ENCODE peak calls at places on chromosomes 6 and 20, in four cellular contexts. Y is A549, F is HepG2, K is K562. S is an unnamed sample.

GRCh38 chr6:7479801-7480266 is 61.6 kb upstream of the DSP start:
- DNase-seq in Y (peak; percentile 51), F (no peak), K (peak; percentile 21), S (no peak)

GRCh38 chr20:53660078-53660909 is 66.7 kb upstream of the ZNF217 start:
- DNase-seq in Y (peak; percentile 36), F (no peak), K (no peak), S (peak; percentile 23)

GRCh38 chr6:38364775-38365174 is 275.0 kb downstream of the BTBD9 start:
- DNase-seq in Y (no peak), F (no peak), K (no peak), S (no peak)

GRCh38 chr20:10225439-10226080 is 6.9 kb downstream of the SNAP25 start:
- DNase-seq in Y (peak; percentile 33), F (peak; percentile 54), K (peak; percentile 31), S (no peak)

GRCh38 chr6:85008311-85009015 is 244.1 kb upstream of the TBX18 start:
- DNase-seq in Y (no peak), F (no peak), K (no peak), S (no peak)

GRCh38 chr6:8481727-8482126 is 46.4 kb upstream of the SLC35B3 start:
- DNase-seq in Y (no peak), F (no peak), K (peak; percentile 3), S (no peak)

GRCh38 chr6:157335829-157336228 is 12.5 kb upstream of the TMEM242 start:
- DNase-seq in Y (no peak), F (no peak), K (peak; percentile 80), S (no peak)

GRCh38 chr20:36497856-36498255 is 43.5 kb upstream of the MYL9 start:
- DNase-seq in Y (no peak), F (no peak), K (no peak), S (no peak)

GRCh38 chr6:4178737-4179333 is 43.5 kb upstream of the ECI2 start:
- DNase-seq in Y (no peak), F (no peak), K (peak; percentile 35), S (no peak)

GRCh38 chr6:131811510-131811909 is 3.7 kb downstream of the ENPP1 start:
- DNase-seq in Y (no peak), F (no peak), K (no peak), S (no peak)
- TF ChIP-seq USF2 in Y (no peak), F (no peak), K (no peak), S (no peak)

GRCh38 chr6:15503346-15503680 is 159.5 kb downstream of the DTNBP1 start:
- DNase-seq in Y (no peak), F (no peak), K (no peak), S (no peak)

GRCh38 chr6:15504581-15505350 is 158.1 kb downstream of the DTNBP1 start:
- DNase-seq in Y (no peak), F (peak; percentile 94), K (no peak), S (no peak)

GRCh38 chr6:15502451-15503345 is 160.1 kb downstream of the DTNBP1 start:
- DNase-seq in Y (no peak), F (no peak), K (no peak), S (no peak)

GRCh38 chr6:15505463-15505918 is 157.3 kb downstream of the DTNBP1 start:
- DNase-seq in Y (no peak), F (no peak), K (no peak), S (no peak)

GRCh38 chr6:15504040-15504491 is 158.8 kb downstream of the DTNBP1 start:
- DNase-seq in Y (no peak), F (no peak), K (no peak), S (no peak)
- TF ChIP-seq HMGXB4 in Y (no peak), F (no peak), K (no peak), S (no peak)

GRCh38 chr20:24376523-24377085 is 92.8 kb upstream of the SYNDIG1 start:
- DNase-seq in Y (no peak), F (no peak), K (no peak), S (no peak)
- TF ChIP-seq USF2 in Y (no peak), F (no peak), K (no peak), S (no peak)

DNA sequence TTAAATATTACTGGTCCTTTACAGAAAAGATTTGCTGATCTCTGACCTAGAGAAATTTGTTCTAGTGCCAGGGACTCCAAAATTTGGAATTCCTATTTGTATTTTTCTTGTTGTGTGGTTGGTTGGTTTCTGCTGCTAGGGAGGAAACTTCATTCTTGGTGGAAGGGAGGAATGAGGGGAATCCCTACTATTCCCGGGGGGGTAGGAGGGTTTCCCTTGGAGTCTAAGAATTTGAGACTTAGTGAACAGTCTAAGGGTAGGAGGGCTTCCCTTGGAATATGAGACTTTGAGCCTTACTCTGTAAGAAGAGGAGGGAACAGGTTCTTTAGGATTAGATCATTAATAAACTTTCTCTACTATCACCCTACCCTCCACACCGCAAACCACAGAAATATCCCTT is 67.1 kb upstream of the ADGRF1 start:
- DNase-seq in Y (no peak), F (no peak), K (no peak), S (no peak)
- TF ChIP-seq HMGXB4 in Y (no peak), F (no peak), K (no peak), S (no peak)

DNA sequence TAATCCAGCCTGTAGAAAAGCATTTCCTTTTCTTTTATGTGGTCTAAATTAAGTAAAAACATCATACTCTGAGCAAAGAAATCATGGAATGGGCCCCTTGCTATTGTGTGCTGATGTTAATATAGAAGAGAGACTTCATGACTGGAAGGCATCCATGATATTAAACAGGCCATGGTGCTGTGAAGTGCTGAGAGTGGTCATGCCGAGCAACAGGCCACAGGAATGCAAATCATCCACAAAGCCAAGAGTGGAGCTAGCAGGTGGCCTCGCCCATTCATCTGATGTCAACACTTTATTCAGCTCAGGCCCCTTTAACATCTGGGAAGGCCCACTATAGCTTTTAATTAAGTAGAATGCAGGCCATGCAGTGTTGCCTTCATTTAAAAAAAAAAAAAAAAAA is 115.2 kb upstream of the HMGCLL1 start:
- DNase-seq in Y (no peak), F (no peak), K (no peak), S (peak; percentile 58)
- TF ChIP-seq USF2 in Y (no peak), F (no peak), K (no peak), S (no peak)

DNA sequence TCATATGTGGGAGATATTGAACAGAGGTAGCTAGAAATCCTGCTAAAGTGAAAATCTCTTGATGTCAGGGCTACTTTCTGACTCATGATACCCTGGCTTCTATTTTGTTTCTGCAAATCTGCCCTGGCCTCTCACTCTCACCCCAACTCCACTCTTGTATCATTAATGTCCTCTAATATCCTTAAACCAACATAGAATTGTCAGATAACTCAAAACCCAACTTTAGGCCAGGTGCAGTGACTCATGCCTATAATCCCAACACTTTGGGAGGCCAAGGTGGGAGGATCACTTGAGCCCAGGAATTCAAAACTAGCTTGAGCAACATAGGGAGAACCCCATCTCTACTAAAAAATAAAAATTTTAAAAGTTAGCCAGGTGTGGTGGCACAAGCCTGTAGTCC is 33.8 kb upstream of the OSTM1 start:
- DNase-seq in Y (no peak), F (no peak), K (no peak), S (no peak)
- TF ChIP-seq HMGXB4 in Y (no peak), F (no peak), K (no peak), S (no peak)